ENCODE peak calls at places on chromosome 14, in five cellular contexts. H, J, T, X and Z are unnamed samples.

GRCh38 chr14:36091096-36091495 is 85.4 kb downstream of the PTCSC3 start:
- DNase-seq in J (peak), X (peak), T (no peak), H (peak), Z (no peak)

GRCh38 chr14:53409289-53409688 is 256.2 kb upstream of the DDHD1 start:
- DNase-seq in J (no peak), T (no peak), H (peak), X (no peak), Z (no peak)

GRCh38 chr14:106286697-106287290 is 760.4 kb downstream of the TMEM121 start:
- DNase-seq in T (no peak), J (peak), X (peak), H (no peak), Z (peak)

GRCh38 chr14:33629721-33630287 is 321.1 kb downstream of the EGLN3 start:
- DNase-seq in J (no peak), X (no peak), H (no peak), T (no peak), Z (no peak)

GRCh38 chr14:101179691-101180211 is 276.2 kb upstream of the RTL1 start:
- DNase-seq in X (no peak), H (no peak), T (no peak), J (no peak), Z (no peak)

GRCh38 chr14:85263916-85264315 is 266.0 kb upstream of the FLRT2 start:
- DNase-seq in J (no peak), H (no peak), X (no peak), T (no peak), Z (no peak)

GRCh38 chr14:89357655-89358297 is 59.3 kb downstream of the FOXN3 start:
- DNase-seq in X (no peak), T (no peak), J (no peak), H (no peak), Z (no peak)

GRCh38 chr14:90300649-90301048 is 31.1 kb downstream of the NRDE2 start:
- DNase-seq in X (no peak), T (no peak), J (no peak), H (no peak), Z (no peak)

GRCh38 chr14:99118046-99118721 is 153.8 kb downstream of the BCL11B start:
- DNase-seq in X (no peak), J (no peak), H (no peak), T (no peak), Z (no peak)

GRCh38 chr14:104169765-104170113 is 31.4 kb downstream of the KIF26A start:
- DNase-seq in T (no peak), J (peak), X (no peak), H (no peak), Z (no peak)

GRCh38 chr14:90558983-90559590 is 162.3 kb downstream of the CALM1 start:
- DNase-seq in T (no peak), J (no peak), X (no peak), H (no peak), Z (no peak)

GRCh38 chr14:84442481-84442880 is 1087.5 kb upstream of the FLRT2 start:
- DNase-seq in J (no peak), H (no peak), X (no peak), T (no peak), Z (no peak)

GRCh38 chr14:37668646-37669045 is 73.2 kb downstream of the TTC6 start:
- DNase-seq in T (no peak), J (no peak), H (peak), X (no peak), Z (no peak)

GRCh38 chr14:94062344-94062904 is 18.6 kb downstream of the DDX24 start:
- DNase-seq in H (peak), X (no peak), T (no peak), J (no peak), Z (no peak)

GRCh38 chr14:104287301-104288009 is 149.1 kb downstream of the KIF26A start:
- DNase-seq in H (no peak), X (no peak), T (no peak), J (peak), Z (no peak)

GRCh38 chr14:96204151-96205058 is at the start of gene BDKRB2:
- DNase-seq in X (peak), J (peak), T (no peak), H (peak), Z (peak)

GRCh38 chr14:88961214-88961613 is 136.8 kb downstream of the TTC8 start:
- DNase-seq in X (no peak), J (no peak), H (no peak), T (no peak), Z (no peak)

GRCh38 chr14:100263141-100263540 is 24.2 kb downstream of the YY1 start:
- DNase-seq in X (no peak), J (no peak), H (peak), T (no peak), Z (no peak)

GRCh38 chr14:58280954-58281787 is 17.2 kb upstream of the ARID4A start:
- DNase-seq in J (peak), T (no peak), H (peak), X (peak), Z (no peak)

GRCh38 chr14:70585221-70585620 is 15.2 kb downstream of the MED6 start:
- DNase-seq in T (no peak), X (no peak), J (no peak), H (peak), Z (no peak)

GRCh38 chr14:90419200-90419599 is 22.4 kb downstream of the CALM1 start:
- DNase-seq in J (peak), T (peak), X (peak), H (peak), Z (no peak)